ENCODE peak calls at places on chromosomes 5 and 9, in four cellular contexts. One of them, this sample, is unnamed.

GRCh38 chr9:136584401-136585328 is 38.8 kb upstream of the NOTCH1 start:
- DNase-seq in HepG2: no peak
- DNase-seq in K562: no peak
- DNase-seq in A549: no peak
- DNase-seq in this sample: no peak

GRCh38 chr9:136840877-136841645 is 1.2 kb upstream of the AJM1 start:
- DNase-seq in HepG2: peak
- DNase-seq in K562: no peak
- DNase-seq in A549: no peak
- DNase-seq in this sample: no peak

GRCh38 chr5:171701138-171701537 is 84.5 kb upstream of the SMIM23 start:
- DNase-seq in HepG2: no peak
- DNase-seq in K562: no peak
- DNase-seq in A549: no peak
- DNase-seq in this sample: no peak

GRCh38 chr9:83962165-83962564 is 17.9 kb downstream of the HNRNPK start:
- DNase-seq in HepG2: no peak
- DNase-seq in K562: no peak
- DNase-seq in A549: no peak
- DNase-seq in this sample: no peak

GRCh38 chr9:113219972-113220371 is 1.1 kb downstream of the FKBP15 start:
- DNase-seq in HepG2: no peak
- DNase-seq in K562: no peak
- DNase-seq in A549: no peak
- DNase-seq in this sample: no peak

GRCh38 chr5:143336485-143336884 is 67.0 kb downstream of the NR3C1 start:
- DNase-seq in HepG2: no peak
- DNase-seq in K562: no peak
- DNase-seq in A549: no peak
- DNase-seq in this sample: no peak

GRCh38 chr5:80206282-80206681 is 49.6 kb downstream of the SERINC5 start:
- DNase-seq in HepG2: no peak
- DNase-seq in K562: no peak
- DNase-seq in A549: no peak
- DNase-seq in this sample: no peak

GRCh38 chr5:78653969-78654368 is 5.4 kb upstream of the LHFPL2 start:
- DNase-seq in HepG2: no peak
- DNase-seq in K562: no peak
- DNase-seq in A549: no peak
- DNase-seq in this sample: no peak

GRCh38 chr5:1468629-1469527 is 23.6 kb upstream of the SLC6A3 start:
- DNase-seq in HepG2: no peak
- DNase-seq in K562: no peak
- DNase-seq in A549: no peak
- DNase-seq in this sample: no peak

GRCh38 chr9:83047839-83048775 is 14.8 kb downstream of the RASEF start:
- DNase-seq in HepG2: no peak
- DNase-seq in K562: no peak
- DNase-seq in A549: peak
- DNase-seq in this sample: no peak

GRCh38 chr5:103867857-103868598 is 305.4 kb upstream of the NUDT12 start:
- DNase-seq in HepG2: no peak
- DNase-seq in K562: no peak
- DNase-seq in A549: no peak
- DNase-seq in this sample: no peak

GRCh38 chr9:134868751-134869553 is 11.7 kb upstream of the FCN2 start:
- DNase-seq in HepG2: no peak
- DNase-seq in K562: no peak
- DNase-seq in A549: no peak
- DNase-seq in this sample: no peak

GRCh38 chr9:99103054-99103453 is 1.9 kb upstream of the TGFBR1 start:
- DNase-seq in HepG2: no peak
- DNase-seq in K562: no peak
- DNase-seq in A549: peak
- DNase-seq in this sample: no peak

GRCh38 chr9:129054163-129054851 is 17.9 kb downstream of the MIGA2 start:
- DNase-seq in HepG2: no peak
- DNase-seq in K562: no peak
- DNase-seq in A549: no peak
- DNase-seq in this sample: no peak

GRCh38 chr5:171422495-171422894 is 3.0 kb downstream of the FGF18 start:
- DNase-seq in HepG2: no peak
- DNase-seq in K562: no peak
- DNase-seq in A549: no peak
- DNase-seq in this sample: no peak

GRCh38 chr5:178673801-178674200 is 47.0 kb upstream of the CLK4 start:
- DNase-seq in HepG2: no peak
- DNase-seq in K562: no peak
- DNase-seq in A549: no peak
- DNase-seq in this sample: no peak

GRCh38 chr9:70257991-70258691 is 637 bp upstream of the SMC5 start:
- DNase-seq in HepG2: peak
- DNase-seq in K562: no peak
- DNase-seq in A549: no peak
- DNase-seq in this sample: peak

GRCh38 chr5:146137967-146138403 is 32.6 kb upstream of the PLAC8L1 start:
- DNase-seq in HepG2: peak
- DNase-seq in K562: no peak
- DNase-seq in A549: no peak
- DNase-seq in this sample: no peak

GRCh38 chr5:17315710-17316221 is 98.3 kb downstream of the BASP1 start:
- DNase-seq in HepG2: no peak
- DNase-seq in K562: no peak
- DNase-seq in A549: no peak
- DNase-seq in this sample: no peak

GRCh38 chr5:108867661-108868060 is 120.0 kb downstream of the FER start:
- DNase-seq in HepG2: no peak
- DNase-seq in K562: no peak
- DNase-seq in A549: no peak
- DNase-seq in this sample: no peak

GRCh38 chr5:150338546-150338945 is 19.0 kb upstream of the TCOF1 start:
- DNase-seq in HepG2: no peak
- DNase-seq in K562: no peak
- DNase-seq in A549: no peak
- DNase-seq in this sample: no peak

GRCh38 chr9:3696368-3696767 is 170.6 kb upstream of the RFX3 start:
- DNase-seq in HepG2: no peak
- DNase-seq in K562: no peak
- DNase-seq in A549: no peak
- DNase-seq in this sample: no peak

GRCh38 chr5:66860199-66860975 is 264.2 kb downstream of the MAST4 start:
- DNase-seq in HepG2: no peak
- DNase-seq in K562: no peak
- DNase-seq in A549: no peak
- DNase-seq in this sample: peak

GRCh38 chr9:16670791-16671190 is 199.7 kb downstream of the BNC2 start:
- DNase-seq in HepG2: no peak
- DNase-seq in K562: no peak
- DNase-seq in A549: no peak
- DNase-seq in this sample: no peak

GRCh38 chr9:75175395-75175794 is 87.1 kb downstream of the OSTF1 start:
- DNase-seq in HepG2: no peak
- DNase-seq in K562: no peak
- DNase-seq in A549: no peak
- DNase-seq in this sample: no peak

GRCh38 chr9:125906144-125906543 is 159.0 kb downstream of the PBX3 start:
- DNase-seq in HepG2: no peak
- DNase-seq in K562: no peak
- DNase-seq in A549: no peak
- DNase-seq in this sample: no peak

GRCh38 chr9:115943591-115944165 is 209.9 kb upstream of the PAPPA start:
- DNase-seq in HepG2: no peak
- DNase-seq in K562: no peak
- DNase-seq in A549: no peak
- DNase-seq in this sample: no peak

GRCh38 chr9:126166866-126167265 is 159.8 kb upstream of the MVB12B start:
- DNase-seq in HepG2: no peak
- DNase-seq in K562: no peak
- DNase-seq in A549: no peak
- DNase-seq in this sample: no peak

GRCh38 chr9:124861342-124862229 is at the start of the genes ARPC5L and RPL35:
- DNase-seq in HepG2: peak
- DNase-seq in K562: peak
- DNase-seq in A549: peak
- DNase-seq in this sample: peak
- TF ChIP-seq CTCF in HepG2: peak
- TF ChIP-seq CTCF in K562: peak
- TF ChIP-seq CTCF in A549: no peak
- TF ChIP-seq CTCF in this sample: no peak

GRCh38 chr5:52491829-52492217 is 295.9 kb upstream of the ITGA1 start:
- DNase-seq in HepG2: no peak
- DNase-seq in K562: no peak
- DNase-seq in A549: no peak
- DNase-seq in this sample: no peak

GRCh38 chr5:52497133-52497693 is 290.5 kb upstream of the ITGA1 start:
- DNase-seq in HepG2: no peak
- DNase-seq in K562: no peak
- DNase-seq in A549: no peak
- DNase-seq in this sample: no peak

GRCh38 chr5:52491071-52491828 is 296.5 kb upstream of the ITGA1 start:
- DNase-seq in HepG2: no peak
- DNase-seq in K562: no peak
- DNase-seq in A549: no peak
- DNase-seq in this sample: no peak
- TF ChIP-seq ESRRA in HepG2: no peak
- TF ChIP-seq ESRRA in K562: no peak
- TF ChIP-seq ESRRA in A549: no peak
- TF ChIP-seq ESRRA in this sample: no peak

GRCh38 chr9:95230046-95230445 is 87.5 kb downstream of the FANCC start:
- DNase-seq in HepG2: peak
- DNase-seq in K562: no peak
- DNase-seq in A549: no peak
- DNase-seq in this sample: peak
- TF ChIP-seq CTCF in HepG2: peak
- TF ChIP-seq CTCF in K562: no peak
- TF ChIP-seq CTCF in A549: no peak
- TF ChIP-seq CTCF in this sample: no peak

GRCh38 chr5:95899848-95900247 is 61.8 kb downstream of the ELL2 start:
- DNase-seq in HepG2: no peak
- DNase-seq in K562: no peak
- DNase-seq in A549: no peak
- DNase-seq in this sample: no peak

GRCh38 chr5:95904827-95905226 is 56.8 kb downstream of the ELL2 start:
- DNase-seq in HepG2: no peak
- DNase-seq in K562: no peak
- DNase-seq in A549: no peak
- DNase-seq in this sample: no peak

GRCh38 chr5:95903838-95904237 is 57.8 kb downstream of the ELL2 start:
- DNase-seq in HepG2: no peak
- DNase-seq in K562: no peak
- DNase-seq in A549: no peak
- DNase-seq in this sample: no peak

GRCh38 chr5:95900383-95900958 is 61.2 kb downstream of the ELL2 start:
- DNase-seq in HepG2: no peak
- DNase-seq in K562: no peak
- DNase-seq in A549: no peak
- DNase-seq in this sample: no peak

GRCh38 chr5:95901676-95902646 is 59.7 kb downstream of the ELL2 start:
- DNase-seq in HepG2: no peak
- DNase-seq in K562: no peak
- DNase-seq in A549: peak
- DNase-seq in this sample: no peak
- TF ChIP-seq ESRRA in HepG2: no peak
- TF ChIP-seq ESRRA in K562: no peak
- TF ChIP-seq ESRRA in A549: no peak
- TF ChIP-seq ESRRA in this sample: no peak

GRCh38 chr9:123820139-123820538 is 109.8 kb downstream of the DENND1A start:
- DNase-seq in HepG2: no peak
- DNase-seq in K562: no peak
- DNase-seq in A549: no peak
- DNase-seq in this sample: no peak

GRCh38 chr9:123823194-123823947 is 106.6 kb downstream of the DENND1A start:
- DNase-seq in HepG2: no peak
- DNase-seq in K562: no peak
- DNase-seq in A549: no peak
- DNase-seq in this sample: no peak

GRCh38 chr9:123828449-123828848 is 101.5 kb downstream of the DENND1A start:
- DNase-seq in HepG2: no peak
- DNase-seq in K562: no peak
- DNase-seq in A549: no peak
- DNase-seq in this sample: no peak

DNA sequence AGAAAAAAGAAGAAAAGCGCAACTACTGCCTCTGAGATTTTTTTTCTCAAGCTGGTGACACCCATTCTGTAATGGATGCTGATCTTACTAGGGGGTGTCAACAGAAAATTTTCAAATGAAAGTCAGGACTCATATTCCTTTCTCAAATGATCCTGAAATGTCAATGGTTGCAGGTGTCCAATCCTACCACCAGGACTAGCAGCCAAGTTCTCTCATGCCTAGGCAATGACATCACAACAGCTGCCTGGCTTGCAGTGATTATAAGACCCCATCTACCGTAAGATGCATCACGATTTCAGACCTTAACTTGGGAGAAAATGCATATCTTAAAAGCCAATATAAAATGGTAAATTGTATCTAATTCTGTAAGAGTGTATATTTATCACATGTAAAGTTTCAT is 104.6 kb downstream of the DENND1A start:
- DNase-seq in HepG2: peak
- DNase-seq in K562: peak
- DNase-seq in A549: peak
- DNase-seq in this sample: no peak
- TF ChIP-seq CTCF in HepG2: no peak
- TF ChIP-seq CTCF in K562: no peak
- TF ChIP-seq CTCF in A549: no peak
- TF ChIP-seq CTCF in this sample: no peak

GRCh38 chr5:87829214-87829551 is 416.5 kb upstream of the CCNH start:
- DNase-seq in HepG2: peak
- DNase-seq in K562: no peak
- DNase-seq in A549: no peak
- DNase-seq in this sample: no peak

GRCh38 chr5:87828545-87829213 is 415.9 kb upstream of the CCNH start:
- DNase-seq in HepG2: no peak
- DNase-seq in K562: no peak
- DNase-seq in A549: no peak
- DNase-seq in this sample: no peak

GRCh38 chr5:87827561-87827960 is 414.8 kb upstream of the CCNH start:
- DNase-seq in HepG2: no peak
- DNase-seq in K562: no peak
- DNase-seq in A549: no peak
- DNase-seq in this sample: no peak

GRCh38 chr5:87826507-87826906 is 413.8 kb upstream of the CCNH start:
- DNase-seq in HepG2: no peak
- DNase-seq in K562: no peak
- DNase-seq in A549: no peak
- DNase-seq in this sample: no peak

DNA sequence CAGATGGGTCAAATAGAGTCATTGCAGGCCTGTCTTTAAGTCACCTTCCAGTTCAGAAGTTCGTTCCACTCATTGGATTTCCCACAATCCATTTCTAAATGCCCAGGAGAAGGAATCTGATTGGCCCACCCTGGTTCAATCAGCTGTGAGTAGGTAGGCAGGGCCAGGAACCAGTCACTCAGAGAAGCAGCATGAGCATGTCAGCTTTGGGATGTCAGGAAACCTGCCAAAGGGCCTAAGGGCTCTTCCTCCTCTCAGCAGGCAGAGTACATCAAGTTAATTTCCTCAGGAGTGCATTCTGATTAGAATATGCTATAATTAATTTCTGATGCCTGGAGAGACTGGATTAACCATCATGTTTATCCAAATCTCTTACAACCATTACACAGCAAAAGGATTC is 412.9 kb upstream of the CCNH start:
- DNase-seq in HepG2: no peak
- DNase-seq in K562: no peak
- DNase-seq in A549: no peak
- DNase-seq in this sample: no peak
- TF ChIP-seq ESRRA in HepG2: no peak
- TF ChIP-seq ESRRA in K562: no peak
- TF ChIP-seq ESRRA in A549: no peak
- TF ChIP-seq ESRRA in this sample: no peak